ENCODE peak calls at places on chromosomes 3 and 15, in ten cellular contexts. One of them, this sample, is unnamed.

GRCh38 chr3:193869221-193870201 is 266.4 kb upstream of the HES1 start:
- DNase-seq in renal cortical epithelial cell: peak
- DNase-seq in kidney tubule cell: peak
- DNase-seq in MCF 10A: peak
- DNase-seq in head of caudate nucleus: peak
- DNase-seq in activated CD8-positive, alpha-beta memory T cell treated with anti-CD3 and anti-CD28 coated beads for 48 hours: no peak
- DNase-seq in fibroblast of gingiva: peak
- DNase-seq in epithelial cell of prostate: no peak
- DNase-seq in Jurkat, Clone E6-1: peak
- DNase-seq in anterior cingulate cortex: no peak
- DNase-seq in this sample: no peak

GRCh38 chr15:100725121-100726069 is 123.0 kb downstream of the ASB7 start:
- DNase-seq in renal cortical epithelial cell: peak
- DNase-seq in kidney tubule cell: peak
- DNase-seq in MCF 10A: peak
- DNase-seq in head of caudate nucleus: no peak
- DNase-seq in activated CD8-positive, alpha-beta memory T cell treated with anti-CD3 and anti-CD28 coated beads for 48 hours: no peak
- DNase-seq in fibroblast of gingiva: no peak
- DNase-seq in epithelial cell of prostate: no peak
- DNase-seq in Jurkat, Clone E6-1: no peak
- DNase-seq in anterior cingulate cortex: no peak
- DNase-seq in this sample: no peak

GRCh38 chr15:75348563-75349350 is 1.9 kb downstream of the NEIL1 start:
- DNase-seq in renal cortical epithelial cell: no peak
- DNase-seq in kidney tubule cell: peak
- DNase-seq in MCF 10A: no peak
- DNase-seq in head of caudate nucleus: peak
- DNase-seq in activated CD8-positive, alpha-beta memory T cell treated with anti-CD3 and anti-CD28 coated beads for 48 hours: no peak
- DNase-seq in fibroblast of gingiva: no peak
- DNase-seq in epithelial cell of prostate: no peak
- DNase-seq in Jurkat, Clone E6-1: no peak
- DNase-seq in anterior cingulate cortex: no peak
- DNase-seq in this sample: no peak

GRCh38 chr3:40387001-40387894 is at the start of gene ENTPD3:
- DNase-seq in renal cortical epithelial cell: no peak
- DNase-seq in kidney tubule cell: peak
- DNase-seq in MCF 10A: peak
- DNase-seq in head of caudate nucleus: peak
- DNase-seq in activated CD8-positive, alpha-beta memory T cell treated with anti-CD3 and anti-CD28 coated beads for 48 hours: peak
- DNase-seq in fibroblast of gingiva: no peak
- DNase-seq in epithelial cell of prostate: peak
- DNase-seq in Jurkat, Clone E6-1: no peak
- DNase-seq in anterior cingulate cortex: peak
- DNase-seq in this sample: no peak

GRCh38 chr15:48785195-48785594 is 25.7 kb downstream of the CEP152 start:
- DNase-seq in renal cortical epithelial cell: no peak
- DNase-seq in kidney tubule cell: no peak
- DNase-seq in MCF 10A: no peak
- DNase-seq in head of caudate nucleus: no peak
- DNase-seq in activated CD8-positive, alpha-beta memory T cell treated with anti-CD3 and anti-CD28 coated beads for 48 hours: no peak
- DNase-seq in fibroblast of gingiva: peak
- DNase-seq in epithelial cell of prostate: no peak
- DNase-seq in Jurkat, Clone E6-1: no peak
- DNase-seq in anterior cingulate cortex: no peak
- DNase-seq in this sample: no peak

GRCh38 chr3:42830437-42831320 is 21.4 kb downstream of the ACKR2 start:
- DNase-seq in renal cortical epithelial cell: peak
- DNase-seq in kidney tubule cell: peak
- DNase-seq in MCF 10A: peak
- DNase-seq in head of caudate nucleus: no peak
- DNase-seq in activated CD8-positive, alpha-beta memory T cell treated with anti-CD3 and anti-CD28 coated beads for 48 hours: no peak
- DNase-seq in fibroblast of gingiva: peak
- DNase-seq in epithelial cell of prostate: no peak
- DNase-seq in Jurkat, Clone E6-1: peak
- DNase-seq in anterior cingulate cortex: no peak
- DNase-seq in this sample: peak

GRCh38 chr3:15291589-15292541 is 40.5 kb downstream of the SH3BP5 start:
- DNase-seq in renal cortical epithelial cell: no peak
- DNase-seq in kidney tubule cell: no peak
- DNase-seq in MCF 10A: no peak
- DNase-seq in head of caudate nucleus: no peak
- DNase-seq in activated CD8-positive, alpha-beta memory T cell treated with anti-CD3 and anti-CD28 coated beads for 48 hours: no peak
- DNase-seq in fibroblast of gingiva: no peak
- DNase-seq in epithelial cell of prostate: no peak
- DNase-seq in Jurkat, Clone E6-1: peak
- DNase-seq in anterior cingulate cortex: no peak
- DNase-seq in this sample: peak

GRCh38 chr3:74139648-74140047 is 474.8 kb downstream of the CNTN3 start:
- DNase-seq in renal cortical epithelial cell: no peak
- DNase-seq in kidney tubule cell: no peak
- DNase-seq in MCF 10A: no peak
- DNase-seq in head of caudate nucleus: no peak
- DNase-seq in activated CD8-positive, alpha-beta memory T cell treated with anti-CD3 and anti-CD28 coated beads for 48 hours: no peak
- DNase-seq in fibroblast of gingiva: no peak
- DNase-seq in epithelial cell of prostate: no peak
- DNase-seq in Jurkat, Clone E6-1: no peak
- DNase-seq in anterior cingulate cortex: no peak
- DNase-seq in this sample: no peak

GRCh38 chr15:71148048-71148447 is 32.8 kb downstream of the THSD4 start:
- DNase-seq in renal cortical epithelial cell: no peak
- DNase-seq in kidney tubule cell: no peak
- DNase-seq in MCF 10A: no peak
- DNase-seq in head of caudate nucleus: no peak
- DNase-seq in activated CD8-positive, alpha-beta memory T cell treated with anti-CD3 and anti-CD28 coated beads for 48 hours: no peak
- DNase-seq in fibroblast of gingiva: no peak
- DNase-seq in epithelial cell of prostate: no peak
- DNase-seq in Jurkat, Clone E6-1: no peak
- DNase-seq in anterior cingulate cortex: no peak
- DNase-seq in this sample: no peak

GRCh38 chr15:53588773-53589172 is 170.7 kb downstream of the WDR72 start:
- DNase-seq in renal cortical epithelial cell: peak
- DNase-seq in kidney tubule cell: peak
- DNase-seq in MCF 10A: peak
- DNase-seq in head of caudate nucleus: no peak
- DNase-seq in activated CD8-positive, alpha-beta memory T cell treated with anti-CD3 and anti-CD28 coated beads for 48 hours: no peak
- DNase-seq in fibroblast of gingiva: no peak
- DNase-seq in epithelial cell of prostate: no peak
- DNase-seq in Jurkat, Clone E6-1: no peak
- DNase-seq in anterior cingulate cortex: no peak
- DNase-seq in this sample: no peak

GRCh38 chr15:84915011-84915958 is 30.8 kb downstream of the SLC28A1 start:
- DNase-seq in renal cortical epithelial cell: peak
- DNase-seq in kidney tubule cell: peak
- DNase-seq in MCF 10A: peak
- DNase-seq in head of caudate nucleus: no peak
- DNase-seq in activated CD8-positive, alpha-beta memory T cell treated with anti-CD3 and anti-CD28 coated beads for 48 hours: peak
- DNase-seq in fibroblast of gingiva: peak
- DNase-seq in epithelial cell of prostate: peak
- DNase-seq in Jurkat, Clone E6-1: peak
- DNase-seq in anterior cingulate cortex: no peak
- DNase-seq in this sample: peak

GRCh38 chr15:23497710-23498111 is 50.7 kb upstream of the GOLGA6L2 start:
- DNase-seq in renal cortical epithelial cell: no peak
- DNase-seq in kidney tubule cell: peak
- DNase-seq in MCF 10A: no peak
- DNase-seq in head of caudate nucleus: peak
- DNase-seq in activated CD8-positive, alpha-beta memory T cell treated with anti-CD3 and anti-CD28 coated beads for 48 hours: no peak
- DNase-seq in fibroblast of gingiva: no peak
- DNase-seq in epithelial cell of prostate: no peak
- DNase-seq in Jurkat, Clone E6-1: peak
- DNase-seq in anterior cingulate cortex: no peak
- DNase-seq in this sample: peak

GRCh38 chr15:42920281-42921048 is at the start of gene TTBK2:
- DNase-seq in renal cortical epithelial cell: peak
- DNase-seq in kidney tubule cell: peak
- DNase-seq in MCF 10A: peak
- DNase-seq in head of caudate nucleus: peak
- DNase-seq in activated CD8-positive, alpha-beta memory T cell treated with anti-CD3 and anti-CD28 coated beads for 48 hours: peak
- DNase-seq in fibroblast of gingiva: peak
- DNase-seq in epithelial cell of prostate: peak
- DNase-seq in Jurkat, Clone E6-1: peak
- DNase-seq in anterior cingulate cortex: peak
- DNase-seq in this sample: peak

GRCh38 chr15:31247404-31247803 is 79.2 kb upstream of the KLF13 start:
- DNase-seq in renal cortical epithelial cell: no peak
- DNase-seq in kidney tubule cell: no peak
- DNase-seq in MCF 10A: no peak
- DNase-seq in head of caudate nucleus: no peak
- DNase-seq in activated CD8-positive, alpha-beta memory T cell treated with anti-CD3 and anti-CD28 coated beads for 48 hours: no peak
- DNase-seq in fibroblast of gingiva: no peak
- DNase-seq in epithelial cell of prostate: no peak
- DNase-seq in Jurkat, Clone E6-1: no peak
- DNase-seq in anterior cingulate cortex: no peak
- DNase-seq in this sample: no peak

GRCh38 chr15:57651445-57651844 is 55.1 kb upstream of the POLR2M start:
- DNase-seq in renal cortical epithelial cell: peak
- DNase-seq in kidney tubule cell: no peak
- DNase-seq in MCF 10A: no peak
- DNase-seq in head of caudate nucleus: no peak
- DNase-seq in activated CD8-positive, alpha-beta memory T cell treated with anti-CD3 and anti-CD28 coated beads for 48 hours: no peak
- DNase-seq in fibroblast of gingiva: no peak
- DNase-seq in epithelial cell of prostate: no peak
- DNase-seq in Jurkat, Clone E6-1: no peak
- DNase-seq in anterior cingulate cortex: no peak
- DNase-seq in this sample: no peak

GRCh38 chr15:74431116-74431515 is 2.6 kb downstream of the SEMA7A start:
- DNase-seq in renal cortical epithelial cell: no peak
- DNase-seq in kidney tubule cell: no peak
- DNase-seq in MCF 10A: no peak
- DNase-seq in head of caudate nucleus: no peak
- DNase-seq in activated CD8-positive, alpha-beta memory T cell treated with anti-CD3 and anti-CD28 coated beads for 48 hours: no peak
- DNase-seq in fibroblast of gingiva: no peak
- DNase-seq in epithelial cell of prostate: no peak
- DNase-seq in Jurkat, Clone E6-1: no peak
- DNase-seq in anterior cingulate cortex: no peak
- DNase-seq in this sample: no peak

GRCh38 chr15:84099181-84099580 is 136.4 kb upstream of the GOLGA6L4 start:
- DNase-seq in renal cortical epithelial cell: peak
- DNase-seq in kidney tubule cell: peak
- DNase-seq in MCF 10A: peak
- DNase-seq in head of caudate nucleus: no peak
- DNase-seq in activated CD8-positive, alpha-beta memory T cell treated with anti-CD3 and anti-CD28 coated beads for 48 hours: no peak
- DNase-seq in fibroblast of gingiva: no peak
- DNase-seq in epithelial cell of prostate: no peak
- DNase-seq in Jurkat, Clone E6-1: no peak
- DNase-seq in anterior cingulate cortex: no peak
- DNase-seq in this sample: peak

GRCh38 chr3:187880438-187880837 is 135.2 kb upstream of the BCL6 start:
- DNase-seq in renal cortical epithelial cell: peak
- DNase-seq in kidney tubule cell: no peak
- DNase-seq in MCF 10A: peak
- DNase-seq in head of caudate nucleus: no peak
- DNase-seq in activated CD8-positive, alpha-beta memory T cell treated with anti-CD3 and anti-CD28 coated beads for 48 hours: no peak
- DNase-seq in fibroblast of gingiva: no peak
- DNase-seq in epithelial cell of prostate: no peak
- DNase-seq in Jurkat, Clone E6-1: no peak
- DNase-seq in anterior cingulate cortex: no peak
- DNase-seq in this sample: no peak

GRCh38 chr3:34783881-34784280 is 855.4 kb upstream of the ARPP21 start:
- DNase-seq in renal cortical epithelial cell: no peak
- DNase-seq in kidney tubule cell: no peak
- DNase-seq in MCF 10A: peak
- DNase-seq in head of caudate nucleus: no peak
- DNase-seq in activated CD8-positive, alpha-beta memory T cell treated with anti-CD3 and anti-CD28 coated beads for 48 hours: no peak
- DNase-seq in fibroblast of gingiva: no peak
- DNase-seq in epithelial cell of prostate: no peak
- DNase-seq in Jurkat, Clone E6-1: no peak
- DNase-seq in anterior cingulate cortex: no peak
- DNase-seq in this sample: no peak

GRCh38 chr3:170815340-170815739 is 54.7 kb downstream of the RPL22L1 start:
- DNase-seq in renal cortical epithelial cell: peak
- DNase-seq in kidney tubule cell: peak
- DNase-seq in MCF 10A: peak
- DNase-seq in head of caudate nucleus: no peak
- DNase-seq in activated CD8-positive, alpha-beta memory T cell treated with anti-CD3 and anti-CD28 coated beads for 48 hours: no peak
- DNase-seq in fibroblast of gingiva: no peak
- DNase-seq in epithelial cell of prostate: no peak
- DNase-seq in Jurkat, Clone E6-1: peak
- DNase-seq in anterior cingulate cortex: no peak
- DNase-seq in this sample: no peak

GRCh38 chr3:133130168-133130567 is 92.0 kb downstream of the TMEM108 start:
- DNase-seq in renal cortical epithelial cell: no peak
- DNase-seq in kidney tubule cell: peak
- DNase-seq in MCF 10A: no peak
- DNase-seq in head of caudate nucleus: no peak
- DNase-seq in activated CD8-positive, alpha-beta memory T cell treated with anti-CD3 and anti-CD28 coated beads for 48 hours: no peak
- DNase-seq in fibroblast of gingiva: no peak
- DNase-seq in epithelial cell of prostate: no peak
- DNase-seq in Jurkat, Clone E6-1: no peak
- DNase-seq in anterior cingulate cortex: no peak
- DNase-seq in this sample: no peak

GRCh38 chr15:71275098-71275497 is 159.8 kb downstream of the THSD4 start:
- DNase-seq in renal cortical epithelial cell: peak
- DNase-seq in kidney tubule cell: peak
- DNase-seq in MCF 10A: peak
- DNase-seq in head of caudate nucleus: no peak
- DNase-seq in activated CD8-positive, alpha-beta memory T cell treated with anti-CD3 and anti-CD28 coated beads for 48 hours: no peak
- DNase-seq in fibroblast of gingiva: peak
- DNase-seq in epithelial cell of prostate: no peak
- DNase-seq in Jurkat, Clone E6-1: no peak
- DNase-seq in anterior cingulate cortex: no peak
- DNase-seq in this sample: no peak

GRCh38 chr15:35724626-35725025 is 178.7 kb upstream of the DPH6 start:
- DNase-seq in renal cortical epithelial cell: no peak
- DNase-seq in kidney tubule cell: no peak
- DNase-seq in MCF 10A: no peak
- DNase-seq in head of caudate nucleus: no peak
- DNase-seq in activated CD8-positive, alpha-beta memory T cell treated with anti-CD3 and anti-CD28 coated beads for 48 hours: no peak
- DNase-seq in fibroblast of gingiva: no peak
- DNase-seq in epithelial cell of prostate: no peak
- DNase-seq in Jurkat, Clone E6-1: no peak
- DNase-seq in anterior cingulate cortex: no peak
- DNase-seq in this sample: no peak

GRCh38 chr3:66609660-66610547 is 109.1 kb upstream of the LRIG1 start:
- DNase-seq in renal cortical epithelial cell: peak
- DNase-seq in kidney tubule cell: peak
- DNase-seq in MCF 10A: peak
- DNase-seq in head of caudate nucleus: no peak
- DNase-seq in activated CD8-positive, alpha-beta memory T cell treated with anti-CD3 and anti-CD28 coated beads for 48 hours: no peak
- DNase-seq in fibroblast of gingiva: peak
- DNase-seq in epithelial cell of prostate: no peak
- DNase-seq in Jurkat, Clone E6-1: no peak
- DNase-seq in anterior cingulate cortex: no peak
- DNase-seq in this sample: no peak

GRCh38 chr3:105367063-105367405 is 325 bp downstream of the ALCAM start:
- DNase-seq in renal cortical epithelial cell: no peak
- DNase-seq in kidney tubule cell: peak
- DNase-seq in MCF 10A: peak
- DNase-seq in head of caudate nucleus: peak
- DNase-seq in activated CD8-positive, alpha-beta memory T cell treated with anti-CD3 and anti-CD28 coated beads for 48 hours: no peak
- DNase-seq in fibroblast of gingiva: no peak
- DNase-seq in epithelial cell of prostate: no peak
- DNase-seq in Jurkat, Clone E6-1: no peak
- DNase-seq in anterior cingulate cortex: no peak
- DNase-seq in this sample: peak

GRCh38 chr3:184361932-184362667 is 590 bp downstream of the POLR2H start:
- DNase-seq in renal cortical epithelial cell: no peak
- DNase-seq in kidney tubule cell: peak
- DNase-seq in MCF 10A: peak
- DNase-seq in head of caudate nucleus: peak
- DNase-seq in activated CD8-positive, alpha-beta memory T cell treated with anti-CD3 and anti-CD28 coated beads for 48 hours: no peak
- DNase-seq in fibroblast of gingiva: peak
- DNase-seq in epithelial cell of prostate: peak
- DNase-seq in Jurkat, Clone E6-1: no peak
- DNase-seq in anterior cingulate cortex: peak
- DNase-seq in this sample: peak

GRCh38 chr15:68776477-68777270 is 44.0 kb downstream of the ANP32A start:
- DNase-seq in renal cortical epithelial cell: no peak
- DNase-seq in kidney tubule cell: no peak
- DNase-seq in MCF 10A: no peak
- DNase-seq in head of caudate nucleus: no peak
- DNase-seq in activated CD8-positive, alpha-beta memory T cell treated with anti-CD3 and anti-CD28 coated beads for 48 hours: no peak
- DNase-seq in fibroblast of gingiva: no peak
- DNase-seq in epithelial cell of prostate: no peak
- DNase-seq in Jurkat, Clone E6-1: no peak
- DNase-seq in anterior cingulate cortex: no peak
- DNase-seq in this sample: no peak

GRCh38 chr3:133075027-133075426 is 36.8 kb downstream of the TMEM108 start:
- DNase-seq in renal cortical epithelial cell: no peak
- DNase-seq in kidney tubule cell: no peak
- DNase-seq in MCF 10A: no peak
- DNase-seq in head of caudate nucleus: no peak
- DNase-seq in activated CD8-positive, alpha-beta memory T cell treated with anti-CD3 and anti-CD28 coated beads for 48 hours: no peak
- DNase-seq in fibroblast of gingiva: no peak
- DNase-seq in epithelial cell of prostate: no peak
- DNase-seq in Jurkat, Clone E6-1: no peak
- DNase-seq in anterior cingulate cortex: no peak
- DNase-seq in this sample: no peak